ENCODE peak calls at places on chromosomes 12 and 14, in seven cellular contexts. One of them, this sample, is unnamed.
A peak's percentile ranks its signal among the peaks of the same experiment; 100 is the strongest.

GRCh38 chr14:92973798-92974372 is 50.9 kb downstream of the CHGA start:
- DNase-seq in tibial nerve: no peak
- DNase-seq in esophagus squamous epithelium: no peak
- DNase-seq in ovary: no peak
- DNase-seq in breast epithelium: no peak
- DNase-seq in body of pancreas: no peak
- DNase-seq in IMR-90: no peak
- DNase-seq in this sample: peak; percentile 62

GRCh38 chr14:67622675-67623074 is 3.0 kb downstream of the ARG2 start:
- DNase-seq in IMR-90: peak; percentile 85
- DNase-seq in esophagus squamous epithelium: no peak
- DNase-seq in breast epithelium: no peak
- DNase-seq in tibial nerve: no peak
- DNase-seq in body of pancreas: peak; percentile 48
- DNase-seq in ovary: no peak
- DNase-seq in this sample: no peak

GRCh38 chr14:93281937-93282336 is 50.9 kb downstream of the BTBD7 start:
- DNase-seq in breast epithelium: no peak
- DNase-seq in tibial nerve: no peak
- DNase-seq in esophagus squamous epithelium: no peak
- DNase-seq in IMR-90: peak; percentile 54
- DNase-seq in body of pancreas: no peak
- DNase-seq in ovary: no peak
- DNase-seq in this sample: no peak

GRCh38 chr12:128807161-128807724 is 16.5 kb downstream of the SLC15A4 start:
- DNase-seq in ovary: no peak
- DNase-seq in IMR-90: no peak
- DNase-seq in breast epithelium: peak; percentile 25
- DNase-seq in tibial nerve: no peak
- DNase-seq in body of pancreas: peak; percentile 44
- DNase-seq in esophagus squamous epithelium: no peak
- DNase-seq in this sample: no peak

GRCh38 chr12:131309700-131310099 is 356.0 kb downstream of the ADGRD1 start:
- DNase-seq in esophagus squamous epithelium: no peak
- DNase-seq in IMR-90: no peak
- DNase-seq in breast epithelium: no peak
- DNase-seq in ovary: no peak
- DNase-seq in tibial nerve: no peak
- DNase-seq in body of pancreas: no peak
- DNase-seq in this sample: no peak

GRCh38 chr14:101009531-101009930 is 106.0 kb upstream of the RTL1 start:
- DNase-seq in esophagus squamous epithelium: no peak
- DNase-seq in breast epithelium: no peak
- DNase-seq in ovary: peak; percentile 10
- DNase-seq in IMR-90: no peak
- DNase-seq in tibial nerve: no peak
- DNase-seq in body of pancreas: no peak
- DNase-seq in this sample: no peak

GRCh38 chr12:104529130-104529874 is 72.6 kb downstream of the CHST11 start:
- DNase-seq in ovary: no peak
- DNase-seq in tibial nerve: no peak
- DNase-seq in esophagus squamous epithelium: no peak
- DNase-seq in IMR-90: no peak
- DNase-seq in breast epithelium: no peak
- DNase-seq in body of pancreas: no peak
- DNase-seq in this sample: no peak

GRCh38 chr14:33914676-33915516 is 36.0 kb downstream of the EGLN3 start:
- DNase-seq in tibial nerve: no peak
- DNase-seq in ovary: no peak
- DNase-seq in esophagus squamous epithelium: no peak
- DNase-seq in breast epithelium: no peak
- DNase-seq in IMR-90: peak; percentile 14
- DNase-seq in body of pancreas: no peak
- DNase-seq in this sample: no peak

GRCh38 chr14:104268295-104268694 is 129.9 kb downstream of the KIF26A start:
- DNase-seq in tibial nerve: no peak
- DNase-seq in IMR-90: no peak
- DNase-seq in body of pancreas: no peak
- DNase-seq in esophagus squamous epithelium: no peak
- DNase-seq in breast epithelium: peak; percentile 25
- DNase-seq in ovary: peak; percentile 3
- DNase-seq in this sample: no peak
- H3K4me1 ChIP-seq in tibial nerve: no peaks in the 10 kb centered on the region
- H3K4me1 ChIP-seq in IMR-90: no peaks in the 10 kb centered on the region
- H3K4me1 ChIP-seq in body of pancreas: no peaks in the 10 kb centered on the region
- H3K4me1 ChIP-seq in esophagus squamous epithelium: no peaks in the 10 kb centered on the region
- H3K4me1 ChIP-seq in breast epithelium: no peaks in the 10 kb centered on the region
- H3K4me1 ChIP-seq in ovary: no peaks in the 10 kb centered on the region
- H3K4me1 ChIP-seq in this sample: no peaks in the 10 kb centered on the region

GRCh38 chr12:120534203-120534702 is at the start of gene RNF10:
- DNase-seq in ovary: peak; percentile 85
- DNase-seq in breast epithelium: peak; percentile 81
- DNase-seq in esophagus squamous epithelium: peak; percentile 21
- DNase-seq in body of pancreas: peak; percentile 79
- DNase-seq in IMR-90: peak; percentile 86
- DNase-seq in tibial nerve: peak; percentile 51
- DNase-seq in this sample: peak; percentile 74

GRCh38 chr12:120534703-120535655 is 823 bp downstream of the RNF10 start:
- DNase-seq in breast epithelium: peak; percentile 56
- DNase-seq in ovary: peak; percentile 31
- DNase-seq in esophagus squamous epithelium: peak; percentile 12
- DNase-seq in body of pancreas: peak; percentile 59
- DNase-seq in IMR-90: peak; percentile 92
- DNase-seq in tibial nerve: no peak
- DNase-seq in this sample: peak; percentile 23

GRCh38 chr12:120528861-120529525 is at the start of gene COQ5:
- DNase-seq in ovary: peak; percentile 87
- DNase-seq in esophagus squamous epithelium: peak; percentile 18
- DNase-seq in breast epithelium: peak; percentile 83
- DNase-seq in IMR-90: peak; percentile 83
- DNase-seq in body of pancreas: peak; percentile 90
- DNase-seq in tibial nerve: peak; percentile 86
- DNase-seq in this sample: peak; percentile 88

GRCh38 chr12:120532701-120533238 is 1.4 kb upstream of the RNF10 start:
- DNase-seq in ovary: no peak
- DNase-seq in body of pancreas: no peak
- DNase-seq in IMR-90: no peak
- DNase-seq in tibial nerve: no peak
- DNase-seq in esophagus squamous epithelium: no peak
- DNase-seq in breast epithelium: no peak
- DNase-seq in this sample: no peak

DNA sequence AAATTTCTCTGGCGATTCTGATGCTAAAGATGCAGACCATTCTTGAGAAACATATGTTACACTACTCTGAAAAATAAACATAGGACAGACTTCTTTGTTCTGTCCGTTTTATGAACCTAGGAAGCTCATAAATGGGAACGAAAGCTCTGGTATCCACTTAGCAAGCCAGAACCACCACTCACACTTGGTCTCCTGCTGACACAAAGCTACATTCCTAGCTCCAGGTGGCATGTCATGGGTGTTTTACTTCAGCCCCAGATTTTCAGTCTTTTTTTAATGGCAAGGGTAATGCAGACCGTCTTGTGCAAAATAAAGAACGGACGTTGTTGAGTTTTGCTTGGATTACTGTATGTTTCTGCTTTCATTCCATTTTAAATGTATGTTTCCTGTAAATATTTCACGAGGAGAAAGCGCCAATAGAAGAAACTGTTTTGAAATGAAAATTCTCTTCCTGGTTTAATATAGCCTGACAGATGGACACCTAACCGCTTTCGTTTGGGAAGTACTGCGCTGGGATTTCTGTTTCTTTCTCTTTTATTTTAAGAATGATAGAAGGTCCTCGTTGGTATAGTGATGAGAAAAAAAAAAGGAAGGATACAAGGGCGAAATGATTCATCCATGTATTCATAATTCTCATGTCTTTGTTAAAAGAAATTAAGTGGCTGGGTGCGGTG is 820 bp upstream of the COQ5 start:
- DNase-seq in tibial nerve: no peak
- DNase-seq in breast epithelium: no peak
- DNase-seq in IMR-90: peak; percentile 33
- DNase-seq in ovary: no peak
- DNase-seq in body of pancreas: peak; percentile 54
- DNase-seq in esophagus squamous epithelium: no peak
- DNase-seq in this sample: no peak
- TF ChIP-seq POLR2A in tibial nerve: no peak
- TF ChIP-seq POLR2A in breast epithelium: no peak
- TF ChIP-seq POLR2A in IMR-90: no peak
- TF ChIP-seq POLR2A in ovary: no peak
- TF ChIP-seq POLR2A in body of pancreas: no peak
- TF ChIP-seq POLR2A in esophagus squamous epithelium: no peak
- TF ChIP-seq POLR2A in this sample: no peak

GRCh38 chr12:6635856-6636521 is at the start of gene LPAR5:
- DNase-seq in esophagus squamous epithelium: no peak
- DNase-seq in ovary: no peak
- DNase-seq in IMR-90: no peak
- DNase-seq in breast epithelium: no peak
- DNase-seq in tibial nerve: no peak
- DNase-seq in body of pancreas: peak; percentile 35
- DNase-seq in this sample: no peak

GRCh38 chr12:6638305-6638704 is 2.5 kb upstream of the LPAR5 start:
- DNase-seq in IMR-90: no peak
- DNase-seq in esophagus squamous epithelium: no peak
- DNase-seq in tibial nerve: no peak
- DNase-seq in breast epithelium: no peak
- DNase-seq in ovary: no peak
- DNase-seq in body of pancreas: peak; percentile 28
- DNase-seq in this sample: no peak

GRCh38 chr12:6640497-6640896 is 4.7 kb upstream of the LPAR5 start:
- DNase-seq in ovary: no peak
- DNase-seq in body of pancreas: no peak
- DNase-seq in breast epithelium: no peak
- DNase-seq in tibial nerve: no peak
- DNase-seq in esophagus squamous epithelium: no peak
- DNase-seq in IMR-90: no peak
- DNase-seq in this sample: no peak

GRCh38 chr12:6641131-6641530 is 5.4 kb upstream of the LPAR5 start:
- DNase-seq in IMR-90: no peak
- DNase-seq in esophagus squamous epithelium: no peak
- DNase-seq in breast epithelium: no peak
- DNase-seq in tibial nerve: no peak
- DNase-seq in ovary: no peak
- DNase-seq in body of pancreas: no peak
- DNase-seq in this sample: no peak

GRCh38 chr12:6639151-6639773 is 3.5 kb upstream of the LPAR5 start:
- DNase-seq in tibial nerve: no peak
- DNase-seq in IMR-90: no peak
- DNase-seq in breast epithelium: no peak
- DNase-seq in ovary: no peak
- DNase-seq in body of pancreas: no peak
- DNase-seq in esophagus squamous epithelium: no peak
- DNase-seq in this sample: no peak
- H3K4me1 ChIP-seq in tibial nerve: no peaks in the 10 kb centered on the region
- H3K4me1 ChIP-seq in IMR-90: no peaks in the 10 kb centered on the region
- H3K4me1 ChIP-seq in breast epithelium: no peaks in the 10 kb centered on the region
- H3K4me1 ChIP-seq in ovary: no peaks in the 10 kb centered on the region
- H3K4me1 ChIP-seq in body of pancreas: no peaks in the 10 kb centered on the region
- H3K4me1 ChIP-seq in esophagus squamous epithelium: peaks cover 56% of the 10 kb centered on the region
- H3K4me1 ChIP-seq in this sample: no peaks in the 10 kb centered on the region

GRCh38 chr12:56629459-56630179 is 507 bp downstream of the BAZ2A start:
- DNase-seq in tibial nerve: no peak
- DNase-seq in breast epithelium: no peak
- DNase-seq in body of pancreas: no peak
- DNase-seq in IMR-90: no peak
- DNase-seq in ovary: no peak
- DNase-seq in esophagus squamous epithelium: no peak
- DNase-seq in this sample: peak; percentile 39
- TF ChIP-seq POLR2A in tibial nerve: no peak
- TF ChIP-seq POLR2A in breast epithelium: no peak
- TF ChIP-seq POLR2A in body of pancreas: no peak
- TF ChIP-seq POLR2A in IMR-90: no peak
- TF ChIP-seq POLR2A in ovary: no peak
- TF ChIP-seq POLR2A in esophagus squamous epithelium: no peak
- TF ChIP-seq POLR2A in this sample: no peak

DNA sequence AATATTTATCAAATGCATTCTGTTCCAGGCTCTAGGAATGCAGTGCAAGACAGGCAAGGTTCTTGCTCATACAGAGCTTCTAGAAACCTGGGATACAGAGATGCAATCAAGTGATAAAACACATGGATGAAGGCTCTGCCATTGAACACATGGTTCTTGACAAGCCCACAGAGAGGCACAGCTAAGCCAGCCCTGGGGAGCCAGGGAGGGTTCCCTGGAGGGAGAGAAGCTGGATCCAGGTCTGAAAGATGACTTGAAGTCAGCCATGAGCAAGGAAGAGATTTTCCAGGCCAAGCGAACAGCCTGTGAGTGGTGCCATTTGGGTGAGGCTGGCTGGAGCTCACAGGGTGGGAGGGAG is 66.2 kb downstream of the IRF2BPL start:
- DNase-seq in body of pancreas: no peak
- DNase-seq in breast epithelium: no peak
- DNase-seq in esophagus squamous epithelium: no peak
- DNase-seq in ovary: no peak
- DNase-seq in tibial nerve: no peak
- DNase-seq in IMR-90: no peak
- DNase-seq in this sample: no peak
- H3K4me1 ChIP-seq in body of pancreas: peaks cover 30% of the 10 kb centered on the region
- H3K4me1 ChIP-seq in breast epithelium: peaks cover 6% of the 10 kb centered on the region
- H3K4me1 ChIP-seq in esophagus squamous epithelium: peaks cover 84% of the 10 kb centered on the region
- H3K4me1 ChIP-seq in ovary: peaks cover 3% of the 10 kb centered on the region
- H3K4me1 ChIP-seq in tibial nerve: peaks cover 13% of the 10 kb centered on the region
- H3K4me1 ChIP-seq in IMR-90: peaks cover 23% of the 10 kb centered on the region
- H3K4me1 ChIP-seq in this sample: no peaks in the 10 kb centered on the region

This sample was measured in uterus.